ENCODE peak calls at places on chromosome 17, in five cellular contexts. M, U, B, J and Y are unnamed samples.

GRCh38 chr17:67469208-67469980 is 92.3 kb downstream of the PITPNC1 start:
- DNase-seq in M (peak; percentile 56), U (peak; percentile 63), B (no peak), J (no peak), Y (no peak)

GRCh38 chr17:27473748-27474609 is 17.7 kb downstream of the KSR1 start:
- DNase-seq in M (no peak), U (no peak), B (peak; percentile 52), J (no peak), Y (no peak)

GRCh38 chr17:1590031-1590746 is 27.6 kb upstream of the PITPNA start:
- DNase-seq in M (peak; percentile 85), U (peak; percentile 82), B (no peak), J (no peak), Y (no peak)

GRCh38 chr17:76659928-76660614 is 16.5 kb upstream of the ST6GALNAC1 start:
- DNase-seq in M (no peak), U (no peak), B (no peak), J (peak; percentile 25), Y (no peak)

GRCh38 chr17:47291242-47291873 is 32.4 kb upstream of the EFCAB13 start:
- DNase-seq in M (peak; percentile 31), U (no peak), B (no peak), J (no peak), Y (no peak)

GRCh38 chr17:18107971-18108370 is 585 bp upstream of the MYO15A start:
- DNase-seq in M (no peak), U (no peak), B (no peak), J (no peak), Y (no peak)

GRCh38 chr17:75854111-75854748 is 905 bp downstream of the WBP2 start:
- DNase-seq in M (peak; percentile 78), U (no peak), B (no peak), J (no peak), Y (no peak)

GRCh38 chr17:81427446-81428120 is 32.3 kb downstream of the BAHCC1 start:
- DNase-seq in M (no peak), U (peak; percentile 83), B (no peak), J (no peak), Y (no peak)

GRCh38 chr17:73589096-73589980 is 54.9 kb downstream of the SDK2 start:
- DNase-seq in M (no peak), U (no peak), B (peak; percentile 93), J (no peak), Y (no peak)

GRCh38 chr17:72249441-72249840 is 128.6 kb downstream of the SOX9 start:
- DNase-seq in M (no peak), U (no peak), B (no peak), J (no peak), Y (no peak)

GRCh38 chr17:9924735-9925191 is 19.7 kb upstream of the RCVRN start:
- DNase-seq in M (peak; percentile 76), U (no peak), B (peak; percentile 80), J (no peak), Y (no peak)

GRCh38 chr17:61205931-61206330 is 193.7 kb upstream of the TBX2 start:
- DNase-seq in M (no peak), U (no peak), B (no peak), J (no peak), Y (no peak)

GRCh38 chr17:82963104-82963950 is 116.1 kb upstream of the METRNL start:
- DNase-seq in M (peak; percentile 79), U (peak; percentile 91), B (peak; percentile 33), J (peak; percentile 67), Y (peak; percentile 90)

GRCh38 chr17:81254955-81255717 is 16.0 kb downstream of the NDUFAF8 start:
- DNase-seq in M (peak; percentile 78), U (peak; percentile 88), B (no peak), J (peak; percentile 92), Y (no peak)

GRCh38 chr17:51461578-51462004 is 201.2 kb downstream of the UTP18 start:
- DNase-seq in M (peak; percentile 64), U (peak; percentile 64), B (peak; percentile 40), J (peak; percentile 55), Y (no peak)

GRCh38 chr17:57999496-58000017 is 7.5 kb downstream of the SRSF1 start:
- DNase-seq in M (peak; percentile 89), U (no peak), B (peak; percentile 80), J (no peak), Y (no peak)
- TF ChIP-seq CTCF in M (peak; percentile 76), U (peak; percentile 86), B (peak; percentile 99), J (peak; percentile 75), Y (peak; percentile 87)

DNA sequence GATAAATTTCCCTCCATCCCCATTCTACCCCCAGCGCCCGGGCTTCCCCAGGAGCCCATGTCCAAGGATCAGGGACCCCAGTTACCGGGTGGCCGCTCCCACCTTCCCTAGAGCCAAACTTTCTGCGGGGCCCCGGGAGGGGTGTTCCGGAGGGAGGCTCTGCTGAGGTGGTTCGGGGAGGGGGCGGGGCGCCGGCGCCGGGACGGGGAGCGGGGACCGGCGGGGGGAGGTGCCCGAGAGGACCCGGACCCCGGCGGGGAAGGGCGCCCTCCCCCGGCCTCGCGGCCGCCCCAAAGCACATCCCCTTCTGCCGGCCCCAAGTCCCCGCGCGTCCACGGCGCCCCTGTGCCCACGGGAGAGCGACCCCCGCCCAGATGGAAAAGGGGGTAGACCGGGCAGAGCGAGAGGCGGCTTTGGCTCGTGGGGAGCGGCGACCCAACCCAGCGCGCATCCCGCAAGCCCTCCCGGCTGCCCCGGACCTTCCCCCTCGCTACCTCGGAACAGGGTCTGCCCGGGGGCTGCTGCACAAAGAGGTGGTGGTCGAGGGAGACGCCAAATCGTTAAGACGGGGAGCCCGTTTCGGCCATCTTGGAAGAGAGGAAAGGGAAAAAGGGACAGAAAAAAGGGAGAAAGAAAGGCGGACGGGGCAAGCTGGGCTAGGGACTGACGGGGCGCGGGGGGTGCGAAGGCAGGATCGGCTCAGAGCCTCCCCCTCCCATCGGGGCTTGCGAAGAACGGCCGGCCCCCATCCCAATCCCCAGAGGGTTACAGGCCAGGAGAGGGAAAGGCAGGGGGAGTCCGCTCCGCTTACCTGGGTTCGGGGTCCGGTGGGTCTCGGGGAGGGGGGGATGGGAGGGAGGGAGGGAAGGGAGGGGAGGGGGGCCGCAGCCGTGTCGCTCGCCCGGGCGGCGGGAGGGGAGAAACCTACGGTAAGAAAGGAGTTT is 479 bp downstream of the PCGF2 start:
- DNase-seq in M (peak; percentile 34), U (peak; percentile 77), B (peak; percentile 70), J (peak; percentile 76), Y (no peak)
- TF ChIP-seq CTCF in M (no peak), U (peak; percentile 8), B (peak; percentile 65), J (no peak), Y (peak; percentile 36)

DNA sequence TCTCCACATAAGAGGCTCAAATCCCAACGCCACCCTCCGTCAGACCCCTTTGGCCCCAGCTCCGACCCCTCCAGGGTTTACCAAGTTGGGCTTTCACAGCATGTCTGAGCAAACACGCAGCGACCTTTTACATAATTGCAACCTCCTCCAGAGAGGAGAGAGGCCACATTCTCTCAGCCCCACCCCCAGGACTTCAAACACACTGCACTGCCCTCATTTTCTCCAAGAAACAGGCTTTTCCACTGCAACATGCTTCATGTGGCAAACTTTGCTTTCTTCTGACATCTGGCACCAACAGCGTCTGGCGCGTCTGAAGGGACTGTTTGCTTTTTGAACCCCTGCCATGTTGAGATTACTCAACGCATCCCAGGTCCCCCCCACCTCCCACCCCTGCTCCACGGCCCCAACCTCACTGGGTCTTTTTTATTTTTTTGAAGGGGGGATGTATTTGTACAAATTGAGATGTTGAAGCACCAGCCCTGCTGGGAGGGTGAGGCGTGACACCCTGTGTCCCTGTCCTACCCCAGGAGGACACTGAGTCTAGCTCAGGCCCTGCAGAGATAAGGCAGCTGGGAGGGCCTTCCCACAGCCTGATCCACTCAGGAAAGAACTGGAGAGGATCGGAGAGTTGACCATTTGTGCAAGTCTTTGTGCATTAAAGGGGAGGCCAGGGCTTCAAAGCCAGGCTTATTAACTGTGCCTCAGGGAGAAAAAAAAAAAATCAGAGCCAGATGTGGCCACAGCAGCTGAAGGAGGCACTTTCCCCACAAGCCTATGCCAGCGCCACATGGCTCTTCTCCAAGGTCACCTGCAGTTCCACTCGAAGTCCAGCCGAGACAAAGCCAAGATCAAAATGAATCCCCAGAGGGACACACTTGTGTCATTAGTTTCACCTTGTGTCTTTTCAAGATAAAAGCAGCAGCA is 29.7 kb downstream of the AXIN2 start:
- DNase-seq in M (peak; percentile 73), U (peak; percentile 66), B (no peak), J (peak; percentile 88), Y (no peak)
- TF ChIP-seq CTCF in M (peak; percentile 25), U (peak; percentile 30), B (no peak), J (peak; percentile 24), Y (no peak)

GRCh38 chr17:13000561-13000960 is 17.3 kb downstream of the ELAC2 start:
- DNase-seq in M (no peak), U (no peak), B (no peak), J (no peak), Y (no peak)

GRCh38 chr17:12995896-12996295 is 21.9 kb downstream of the ELAC2 start:
- DNase-seq in M (no peak), U (no peak), B (no peak), J (no peak), Y (no peak)

GRCh38 chr17:12996357-12996756 is 21.5 kb downstream of the ELAC2 start:
- DNase-seq in M (no peak), U (no peak), B (no peak), J (no peak), Y (no peak)

GRCh38 chr17:12996941-12997340 is 20.9 kb downstream of the ELAC2 start:
- DNase-seq in M (no peak), U (no peak), B (no peak), J (no peak), Y (no peak)

DNA sequence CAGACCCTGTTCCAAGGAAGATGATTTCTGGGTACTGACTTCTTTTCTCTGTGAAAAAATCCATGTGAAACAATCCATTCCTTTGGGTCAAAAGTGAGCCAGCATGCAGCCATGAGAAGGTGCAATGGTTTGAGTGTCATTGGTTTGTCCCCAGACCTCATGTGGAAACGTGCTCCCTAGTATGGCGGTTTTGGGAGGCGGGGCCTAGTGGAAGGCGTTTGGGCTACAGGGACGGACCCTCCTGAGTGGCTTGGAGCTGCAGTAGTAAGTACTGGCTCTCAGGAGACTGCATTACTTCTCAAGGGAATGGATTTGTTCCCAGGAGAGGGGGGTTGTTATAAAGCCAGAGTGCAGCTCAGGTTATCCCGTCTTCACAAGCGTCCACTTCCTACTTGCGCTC is 19.4 kb downstream of the ELAC2 start:
- DNase-seq in M (no peak), U (no peak), B (no peak), J (no peak), Y (no peak)
- TF ChIP-seq CTCF in M (no peak), U (no peak), B (no peak), J (no peak), Y (no peak)

GRCh38 chr17:79776378-79777165 is 1.4 kb upstream of the CBX2 start:
- DNase-seq in M (no peak), U (no peak), B (no peak), J (no peak), Y (no peak)

GRCh38 chr17:79774561-79774975 is 3.4 kb upstream of the CBX2 start:
- DNase-seq in M (no peak), U (peak; percentile 33), B (no peak), J (no peak), Y (no peak)

GRCh38 chr17:79777844-79778503 is at the start of gene CBX2:
- DNase-seq in M (peak; percentile 55), U (peak; percentile 92), B (peak; percentile 88), J (peak; percentile 78), Y (peak; percentile 94)

GRCh38 chr17:79777166-79777843 is 643 bp upstream of the CBX2 start:
- DNase-seq in M (peak; percentile 54), U (peak; percentile 83), B (peak; percentile 77), J (peak; percentile 79), Y (peak; percentile 88)

DNA sequence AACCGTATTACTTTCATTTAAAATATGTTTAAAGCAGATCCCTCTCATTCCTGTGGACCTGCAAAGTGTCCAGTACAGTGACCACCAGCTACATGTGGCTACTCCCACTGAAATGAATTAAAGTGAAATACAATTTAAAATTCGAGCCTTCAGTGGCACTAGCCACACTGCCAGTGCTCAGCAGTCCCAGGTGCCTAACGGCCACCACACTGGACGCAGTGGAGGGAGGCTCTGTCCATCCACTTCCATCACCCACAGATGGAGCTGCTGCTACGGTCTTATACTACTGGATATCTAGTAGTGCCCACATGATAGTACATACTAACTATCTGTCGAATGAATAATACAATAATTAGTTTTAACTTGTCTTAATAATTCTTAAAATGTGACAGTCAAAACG is 2.3 kb upstream of the CBX2 start:
- DNase-seq in M (no peak), U (no peak), B (no peak), J (no peak), Y (no peak)
- TF ChIP-seq CTCF in M (no peak), U (no peak), B (no peak), J (no peak), Y (no peak)